ENCODE peak calls at places on chromosomes 2 and 18, in ten cellular contexts. V, F, I, L, P, K, A, Q, E and Z are unnamed samples.

GRCh38 chr2:63842149-63843061 is 709 bp downstream of the UGP2 start:
- DNase-seq in V (no peak), F (peak; percentile 61), I (no peak), L (peak; percentile 63), P (no peak), K (peak; percentile 80), A (peak; percentile 51), Q (peak; percentile 75), E (peak; percentile 60), Z (peak; percentile 10)

GRCh38 chr2:72561621-72562318 is 264.1 kb downstream of the EXOC6B start:
- DNase-seq in V (no peak), F (peak; percentile 5), I (no peak), L (peak; percentile 30), P (no peak), K (peak; percentile 75), A (no peak), Q (peak; percentile 79), E (no peak), Z (no peak)

GRCh38 chr2:120951701-120952100 is 216.0 kb downstream of the GLI2 start:
- DNase-seq in V (no peak), F (no peak), I (no peak), L (no peak), P (no peak), K (no peak), A (no peak), Q (no peak), E (no peak), Z (no peak)

GRCh38 chr2:47274054-47274779 is 119.1 kb upstream of the STPG4 start:
- DNase-seq in V (no peak), F (no peak), I (no peak), L (peak; percentile 50), P (no peak), K (peak; percentile 69), A (no peak), Q (peak; percentile 76), E (no peak), Z (no peak)

GRCh38 chr2:12718662-12719399 is 2.1 kb downstream of the TRIB2 start:
- DNase-seq in V (no peak), F (peak; percentile 15), I (no peak), L (no peak), P (no peak), K (peak; percentile 39), A (no peak), Q (peak; percentile 30), E (no peak), Z (no peak)

GRCh38 chr18:9506046-9506792 is 30.9 kb downstream of the RALBP1 start:
- DNase-seq in V (peak; percentile 11), F (peak; percentile 42), I (no peak), L (peak; percentile 35), P (no peak), K (peak; percentile 19), A (no peak), Q (no peak), E (peak; percentile 31), Z (no peak)

GRCh38 chr2:151518802-151519201 is 109.1 kb downstream of the RIF1 start:
- DNase-seq in V (no peak), F (no peak), I (no peak), L (peak; percentile 36), P (no peak), K (peak; percentile 12), A (no peak), Q (no peak), E (no peak), Z (no peak)

GRCh38 chr2:166106431-166107015 is 21.3 kb downstream of the SCN1A start:
- DNase-seq in V (no peak), F (peak; percentile 59), I (peak; percentile 30), L (peak; percentile 36), P (no peak), K (peak; percentile 73), A (no peak), Q (no peak), E (no peak), Z (no peak)

GRCh38 chr2:145752091-145752806 is 1232.3 kb upstream of the ZEB2 start:
- DNase-seq in V (peak; percentile 88), F (peak; percentile 78), I (no peak), L (peak; percentile 82), P (no peak), K (peak; percentile 94), A (peak; percentile 44), Q (peak; percentile 85), E (no peak), Z (no peak)

GRCh38 chr2:230947908-230948365 is 22.9 kb upstream of the GPR55 start:
- DNase-seq in V (no peak), F (no peak), I (no peak), L (no peak), P (no peak), K (no peak), A (peak; percentile 62), Q (no peak), E (no peak), Z (no peak)

GRCh38 chr2:106284255-106284654 is 90.2 kb upstream of the UXS1 start:
- DNase-seq in V (no peak), F (no peak), I (no peak), L (no peak), P (no peak), K (no peak), A (no peak), Q (no peak), E (no peak), Z (no peak)

GRCh38 chr2:66683599-66683998 is 248.7 kb downstream of the MEIS1 start:
- DNase-seq in V (no peak), F (no peak), I (no peak), L (no peak), P (peak; percentile 41), K (no peak), A (no peak), Q (no peak), E (no peak), Z (no peak)

GRCh38 chr2:237291138-237291792 is 122.7 kb downstream of the COL6A3 start:
- DNase-seq in V (peak; percentile 99), F (peak; percentile 81), I (peak; percentile 97), L (peak; percentile 94), P (peak; percentile 85), K (peak; percentile 100), A (no peak), Q (peak; percentile 98), E (peak; percentile 87), Z (peak; percentile 72)

GRCh38 chr2:222430071-222430470 is 5.7 kb downstream of the SGPP2 start:
- DNase-seq in V (no peak), F (no peak), I (no peak), L (no peak), P (no peak), K (no peak), A (no peak), Q (no peak), E (no peak), Z (no peak)

GRCh38 chr2:68387408-68388350 is 22.6 kb downstream of the PLEK start:
- DNase-seq in V (no peak), F (no peak), I (no peak), L (no peak), P (no peak), K (peak; percentile 3), A (peak; percentile 75), Q (no peak), E (no peak), Z (no peak)
- TF ChIP-seq CTCF in V (no peak), F (no peak), I (no peak), L (no peak), P (no peak), K (no peak), A (no peak), Q (no peak), E (no peak), Z (no peak)

GRCh38 chr2:168328421-168328820 is 81.0 kb upstream of the STK39 start:
- DNase-seq in V (no peak), F (no peak), I (no peak), L (no peak), P (no peak), K (no peak), A (no peak), Q (no peak), E (no peak), Z (no peak)

GRCh38 chr2:168327328-168327727 is 79.9 kb upstream of the STK39 start:
- DNase-seq in V (no peak), F (no peak), I (no peak), L (no peak), P (no peak), K (no peak), A (no peak), Q (no peak), E (no peak), Z (no peak)

GRCh38 chr2:168330624-168331423 is 83.4 kb upstream of the STK39 start:
- DNase-seq in V (no peak), F (no peak), I (no peak), L (no peak), P (no peak), K (no peak), A (no peak), Q (no peak), E (no peak), Z (no peak)

GRCh38 chr2:168323456-168324058 is 76.2 kb upstream of the STK39 start:
- DNase-seq in V (no peak), F (no peak), I (no peak), L (no peak), P (no peak), K (no peak), A (no peak), Q (no peak), E (no peak), Z (no peak)

DNA sequence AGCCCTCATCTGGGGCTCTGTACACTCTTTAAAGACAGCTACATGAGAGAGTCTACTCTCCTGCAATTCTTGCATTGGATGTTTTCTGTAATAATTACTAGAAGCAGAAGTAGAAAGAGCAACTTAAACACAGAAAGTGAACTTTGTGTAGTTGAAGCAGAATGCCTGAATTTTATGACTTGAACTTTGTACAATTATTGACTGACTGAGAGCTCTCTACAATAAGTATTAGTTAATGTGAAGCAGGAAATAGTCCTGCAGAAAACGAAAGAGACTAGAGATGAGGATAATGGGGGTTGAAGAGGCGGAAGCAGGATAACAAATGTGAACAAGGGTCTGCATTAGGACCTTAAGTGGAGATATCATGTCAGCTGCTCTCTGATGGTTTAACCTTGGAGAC is 79.2 kb upstream of the STK39 start:
- DNase-seq in V (no peak), F (no peak), I (no peak), L (no peak), P (no peak), K (no peak), A (no peak), Q (no peak), E (no peak), Z (no peak)
- TF ChIP-seq CTCF in V (no peak), F (no peak), I (no peak), L (no peak), P (no peak), K (no peak), A (no peak), Q (no peak), E (no peak), Z (no peak)

DNA sequence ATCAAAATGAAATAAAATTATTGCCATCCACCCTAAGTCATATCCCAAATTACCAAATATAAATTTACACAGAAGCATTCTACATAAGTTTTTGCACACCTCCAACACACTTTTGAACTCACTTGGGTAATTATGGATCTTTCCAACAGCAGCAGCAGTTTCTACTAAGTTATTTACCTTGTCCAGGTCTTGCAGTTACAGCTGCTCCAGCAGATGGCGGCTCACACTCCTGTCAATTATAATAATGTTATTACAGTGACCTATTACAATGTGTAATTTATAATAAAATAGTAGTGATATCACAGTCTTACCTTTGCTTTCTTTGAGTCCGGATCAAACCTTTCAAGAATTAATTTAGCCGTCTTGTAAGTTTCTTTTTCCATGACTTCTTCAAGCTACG is 37.9 kb downstream of the LNPK start:
- DNase-seq in V (no peak), F (no peak), I (no peak), L (peak; percentile 3), P (no peak), K (no peak), A (no peak), Q (no peak), E (no peak), Z (no peak)
- TF ChIP-seq CTCF in V (no peak), F (no peak), I (peak; percentile 29), L (peak; percentile 18), P (no peak), K (peak; percentile 19), A (no peak), Q (no peak), E (no peak), Z (no peak)

GRCh38 chr2:17540813-17541513 is 467 bp downstream of the VSNL1 start:
- DNase-seq in V (no peak), F (no peak), I (no peak), L (peak; percentile 22), P (no peak), K (no peak), A (no peak), Q (no peak), E (no peak), Z (no peak)
- TF ChIP-seq CTCF in V (no peak), F (no peak), I (no peak), L (no peak), P (no peak), K (no peak), A (no peak), Q (no peak), E (no peak), Z (no peak)